ENCODE peak calls at places on chromosomes 6 and 20, in four cellular contexts. One of them, this sample, is unnamed.

GRCh38 chr20:1838479-1839279 is 56.5 kb upstream of the SIRPA start:
- DNase-seq in GM12878: no peak
- DNase-seq in HepG2: no peak
- DNase-seq in K562: no peak
- DNase-seq in this sample: no peak

GRCh38 chr20:45893831-45894230 is 2.7 kb downstream of the CTSA start:
- DNase-seq in GM12878: no peak
- DNase-seq in HepG2: no peak
- DNase-seq in K562: no peak
- DNase-seq in this sample: no peak

GRCh38 chr6:44270526-44271405 is 516 bp downstream of the TMEM151B start:
- DNase-seq in GM12878: no peak
- DNase-seq in HepG2: no peak
- DNase-seq in K562: peak
- DNase-seq in this sample: peak

GRCh38 chr6:122652431-122652830 is 42.2 kb downstream of the PKIB start:
- DNase-seq in GM12878: no peak
- DNase-seq in HepG2: peak
- DNase-seq in K562: no peak
- DNase-seq in this sample: no peak

GRCh38 chr6:122315842-122316241 is 83.6 kb upstream of the HSF2 start:
- DNase-seq in GM12878: no peak
- DNase-seq in HepG2: no peak
- DNase-seq in K562: no peak
- DNase-seq in this sample: no peak

GRCh38 chr6:153852481-153852880 is 186.6 kb upstream of the OPRM1 start:
- DNase-seq in GM12878: no peak
- DNase-seq in HepG2: no peak
- DNase-seq in K562: no peak
- DNase-seq in this sample: no peak

GRCh38 chr6:81859884-81860283 is 107.4 kb upstream of the TENT5A start:
- DNase-seq in GM12878: no peak
- DNase-seq in HepG2: no peak
- DNase-seq in K562: no peak
- DNase-seq in this sample: no peak

GRCh38 chr20:62955519-62956386 is 3.2 kb downstream of the SLC17A9 start:
- DNase-seq in GM12878: no peak
- DNase-seq in HepG2: peak
- DNase-seq in K562: no peak
- DNase-seq in this sample: no peak

GRCh38 chr6:108762394-108762793 is 85.8 kb upstream of the ARMC2 start:
- DNase-seq in GM12878: no peak
- DNase-seq in HepG2: no peak
- DNase-seq in K562: no peak
- DNase-seq in this sample: no peak

DNA sequence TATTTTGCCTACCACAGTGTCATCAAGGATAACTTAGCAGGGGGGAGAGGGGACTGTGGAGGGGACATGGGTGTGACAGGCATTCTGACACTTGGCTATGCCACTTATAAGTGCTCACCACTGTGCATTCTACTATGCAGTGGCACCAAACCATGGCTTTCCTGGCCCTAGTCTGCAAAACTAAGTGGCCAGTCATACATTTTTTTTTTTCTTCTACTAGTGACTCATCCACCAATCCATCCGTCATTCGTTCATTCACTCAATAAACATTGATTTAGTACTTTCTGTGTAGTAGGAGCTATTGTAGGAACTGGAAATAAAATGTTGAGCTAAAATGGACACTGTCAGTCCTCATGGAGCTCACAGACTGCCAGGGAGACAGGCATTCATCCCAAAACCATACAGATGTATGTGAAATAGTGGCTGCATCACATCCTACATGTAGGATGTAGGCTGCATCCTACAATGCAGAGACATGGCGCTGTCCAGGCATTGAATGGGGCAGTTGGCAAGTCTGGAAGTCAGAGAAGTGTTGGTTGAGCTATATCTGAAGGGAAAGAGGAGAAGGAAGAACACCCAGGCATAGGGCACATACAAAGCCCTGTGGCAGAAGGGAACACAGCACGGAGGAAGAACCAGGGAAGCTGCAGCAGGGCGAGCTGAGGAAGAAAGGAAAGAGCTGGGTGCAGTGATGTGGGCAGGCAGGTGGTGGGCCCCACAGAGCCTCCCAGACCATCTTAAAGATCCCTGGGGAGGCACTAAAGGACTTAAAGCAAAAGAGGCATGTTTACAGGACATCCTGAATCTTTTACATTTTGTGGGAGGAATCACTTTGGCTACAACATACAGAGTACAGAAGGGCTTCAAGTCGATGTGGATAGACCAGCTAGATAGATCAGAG is 224.4 kb downstream of the UST start:
- DNase-seq in GM12878: no peak
- DNase-seq in HepG2: no peak
- DNase-seq in K562: no peak
- DNase-seq in this sample: no peak
- TF ChIP-seq FOXK2 in GM12878: no peak
- TF ChIP-seq FOXK2 in HepG2: no peak
- TF ChIP-seq FOXK2 in K562: no peak
- TF ChIP-seq FOXK2 in this sample: no peak

GRCh38 chr6:33952016-33952415 is 148.2 kb upstream of the MLN start:
- DNase-seq in GM12878: no peak
- DNase-seq in HepG2: no peak
- DNase-seq in K562: no peak
- DNase-seq in this sample: no peak

GRCh38 chr6:33947916-33948594 is 144.3 kb upstream of the MLN start:
- DNase-seq in GM12878: no peak
- DNase-seq in HepG2: no peak
- DNase-seq in K562: no peak
- DNase-seq in this sample: no peak

GRCh38 chr6:33950891-33951889 is 147.4 kb upstream of the MLN start:
- DNase-seq in GM12878: no peak
- DNase-seq in HepG2: no peak
- DNase-seq in K562: no peak
- DNase-seq in this sample: no peak

GRCh38 chr6:33949111-33949510 is 145.3 kb upstream of the MLN start:
- DNase-seq in GM12878: no peak
- DNase-seq in HepG2: no peak
- DNase-seq in K562: no peak
- DNase-seq in this sample: no peak

DNA sequence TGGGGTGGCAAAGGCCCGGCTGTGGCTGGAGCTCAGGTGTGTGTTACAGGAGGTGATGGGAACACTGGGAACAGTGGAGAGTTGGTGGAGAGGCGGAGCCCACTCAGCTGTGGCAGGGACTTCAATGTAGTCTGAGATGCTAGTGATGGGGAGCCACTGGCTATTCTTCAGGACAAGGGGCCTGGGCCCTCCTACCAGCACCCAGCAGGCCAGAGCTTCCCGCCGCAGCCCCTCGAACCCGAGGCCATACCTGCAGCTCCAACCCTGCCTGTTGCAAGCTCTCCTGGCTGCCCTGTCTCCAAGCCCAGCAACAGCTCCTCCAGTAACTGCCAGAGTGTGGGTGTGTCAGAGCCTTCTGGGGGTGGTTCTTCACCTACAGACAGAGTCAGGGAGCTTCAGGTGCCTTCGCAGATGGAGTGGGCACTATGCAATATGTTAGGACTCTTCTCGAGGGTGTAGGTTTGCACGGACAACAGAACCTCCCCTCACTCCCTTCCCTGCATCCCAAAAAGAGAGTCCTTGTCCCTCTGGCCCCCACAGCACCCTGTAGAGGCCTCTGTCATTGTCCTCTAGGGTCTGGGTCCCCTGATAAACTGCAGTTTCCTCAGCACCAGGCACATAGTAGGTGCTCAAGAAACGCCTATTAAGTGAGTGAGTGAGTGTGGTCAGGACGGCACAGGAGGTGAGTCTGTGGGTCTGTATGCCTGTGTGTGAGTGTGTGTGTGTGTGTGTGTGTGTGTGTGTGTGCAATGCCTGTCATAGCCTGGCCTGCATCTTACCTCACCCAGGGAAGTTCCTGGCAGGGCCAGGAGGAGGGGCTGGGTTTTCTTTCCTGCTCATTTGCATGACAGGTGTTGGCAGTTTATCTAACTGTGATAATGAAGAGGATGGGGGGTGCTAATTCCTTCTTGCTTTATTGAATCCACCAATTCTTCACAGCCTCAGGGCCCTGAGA is 146.4 kb upstream of the MLN start:
- DNase-seq in GM12878: no peak
- DNase-seq in HepG2: no peak
- DNase-seq in K562: no peak
- DNase-seq in this sample: no peak
- TF ChIP-seq FOXK2 in GM12878: no peak
- TF ChIP-seq FOXK2 in HepG2: no peak
- TF ChIP-seq FOXK2 in K562: no peak
- TF ChIP-seq FOXK2 in this sample: no peak

GRCh38 chr6:36139431-36139830 is 9.1 kb downstream of the MAPK13 start:
- DNase-seq in GM12878: no peak
- DNase-seq in HepG2: no peak
- DNase-seq in K562: peak
- DNase-seq in this sample: peak
- TF ChIP-seq FOXK2 in GM12878: no peak
- TF ChIP-seq FOXK2 in HepG2: no peak
- TF ChIP-seq FOXK2 in K562: no peak
- TF ChIP-seq FOXK2 in this sample: no peak

DNA sequence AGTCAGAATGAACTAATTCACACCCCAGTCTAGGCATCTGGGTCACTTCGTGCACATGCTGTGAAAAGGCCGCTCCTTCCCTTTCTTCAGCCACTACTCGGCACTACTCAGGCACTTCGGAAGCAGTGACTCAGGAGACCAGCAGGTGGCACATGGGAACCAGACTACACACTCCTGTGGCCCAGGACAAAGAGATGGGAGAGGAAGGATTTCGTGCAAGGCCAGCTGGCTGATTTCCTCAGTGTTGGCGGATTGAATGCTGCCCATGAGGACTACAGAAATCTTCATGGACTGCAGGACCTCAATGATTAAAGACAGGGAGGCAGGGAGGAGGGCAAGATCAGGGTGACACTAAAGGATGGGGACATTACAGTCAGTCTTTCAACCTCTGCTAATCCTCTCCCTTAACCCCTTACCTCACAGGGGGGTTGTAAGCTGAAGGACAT is 117.8 kb upstream of the SPACA1 start:
- DNase-seq in GM12878: peak
- DNase-seq in HepG2: peak
- DNase-seq in K562: peak
- DNase-seq in this sample: peak
- TF ChIP-seq FOXK2 in GM12878: no peak
- TF ChIP-seq FOXK2 in HepG2: no peak
- TF ChIP-seq FOXK2 in K562: no peak
- TF ChIP-seq FOXK2 in this sample: no peak

GRCh38 chr6:136347847-136348246 is 58.2 kb upstream of the BCLAF1 start:
- DNase-seq in GM12878: no peak
- DNase-seq in HepG2: no peak
- DNase-seq in K562: no peak
- DNase-seq in this sample: no peak
- TF ChIP-seq FOXK2 in GM12878: no peak
- TF ChIP-seq FOXK2 in HepG2: no peak
- TF ChIP-seq FOXK2 in K562: no peak
- TF ChIP-seq FOXK2 in this sample: no peak

GRCh38 chr6:160477901-160478300 is 129.7 kb downstream of the SLC22A3 start:
- DNase-seq in GM12878: no peak
- DNase-seq in HepG2: no peak
- DNase-seq in K562: no peak
- DNase-seq in this sample: no peak
- TF ChIP-seq FOXK2 in GM12878: no peak
- TF ChIP-seq FOXK2 in HepG2: no peak
- TF ChIP-seq FOXK2 in K562: no peak
- TF ChIP-seq FOXK2 in this sample: no peak

This sample was measured in HEK293T.